ENCODE peak calls at places on chromosome 20, in nine cellular contexts. E is astrocyte of the cerebellum; W is upper lobe of right lung; C is activated CD8-positive, alpha-beta T cell treated with anti-CD3 and anti-CD28 coated beads for 36 hours; A is Calu3; P is mammary epithelial cell; B is fibroblast of mammary gland; F is esophagus muscularis mucosa; Q is heart left ventricle. Y is an unnamed sample.

GRCh38 chr20:1225729-1226313 is at the start of gene RAD21L1:
- DNase-seq in E (peak), W (peak), C (peak), A (peak), P (peak), B (peak), F (peak), Q (peak), Y (peak)

GRCh38 chr20:32580608-32580969 is 4.5 kb downstream of the NOL4L start:
- DNase-seq in E (no peak), W (no peak), C (no peak), A (no peak), P (no peak), B (no peak), F (no peak), Q (no peak), Y (no peak)

GRCh38 chr20:38870733-38871559 is 55.3 kb upstream of the FAM83D start:
- DNase-seq in E (no peak), W (no peak), C (peak), A (peak), P (peak), B (peak), F (no peak), Q (peak), Y (peak)

GRCh38 chr20:12847862-12848261 is 160.9 kb upstream of the SPTLC3 start:
- DNase-seq in E (peak), W (no peak), C (no peak), A (no peak), P (peak), B (peak), F (no peak), Q (no peak), Y (no peak)

GRCh38 chr20:13285408-13285807 is 64.3 kb downstream of the ISM1 start:
- DNase-seq in E (no peak), W (no peak), C (no peak), A (no peak), P (no peak), B (no peak), F (no peak), Q (no peak), Y (no peak)

GRCh38 chr20:56710577-56711465 is 81.7 kb downstream of the TFAP2C start:
- DNase-seq in E (peak), W (no peak), C (no peak), A (no peak), P (peak), B (peak), F (no peak), Q (no peak), Y (peak)

GRCh38 chr20:49589747-49590146 is 21.8 kb upstream of the PTGIS start:
- DNase-seq in E (no peak), W (no peak), C (no peak), A (no peak), P (no peak), B (no peak), F (no peak), Q (no peak), Y (no peak)

GRCh38 chr20:10171864-10172751 is 46.5 kb upstream of the SNAP25 start:
- DNase-seq in E (no peak), W (peak), C (peak), A (peak), P (peak), B (peak), F (no peak), Q (peak), Y (no peak)

GRCh38 chr20:63911171-63911570 is 16.2 kb downstream of the DNAJC5 start:
- DNase-seq in E (no peak), W (no peak), C (no peak), A (peak), P (peak), B (peak), F (no peak), Q (no peak), Y (no peak)

GRCh38 chr20:37630161-37630560 is 63.7 kb upstream of the CTNNBL1 start:
- DNase-seq in E (no peak), W (no peak), C (no peak), A (no peak), P (no peak), B (no peak), F (no peak), Q (no peak), Y (no peak)

GRCh38 chr20:739736-740135 is 28.6 kb downstream of the SLC52A3 start:
- DNase-seq in E (no peak), W (no peak), C (no peak), A (no peak), P (no peak), B (no peak), F (no peak), Q (no peak), Y (no peak)

GRCh38 chr20:1122388-1123315 is 4.2 kb downstream of the PSMF1 start:
- DNase-seq in E (peak), W (peak), C (no peak), A (peak), P (no peak), B (peak), F (no peak), Q (peak), Y (peak)

GRCh38 chr20:32204485-32205115 is 2.9 kb downstream of the PLAGL2 start:
- DNase-seq in E (no peak), W (no peak), C (no peak), A (no peak), P (no peak), B (no peak), F (no peak), Q (no peak), Y (no peak)

GRCh38 chr20:50416930-50417329 is 93.3 kb upstream of the PTPN1 start:
- DNase-seq in E (no peak), W (no peak), C (no peak), A (no peak), P (no peak), B (no peak), F (no peak), Q (no peak), Y (no peak)

GRCh38 chr20:309306-309840 is 12.0 kb downstream of the ZCCHC3 start:
- DNase-seq in E (no peak), W (no peak), C (no peak), A (no peak), P (no peak), B (peak), F (no peak), Q (no peak), Y (no peak)

GRCh38 chr20:48797850-48798747 is 29.7 kb downstream of the PREX1 start:
- DNase-seq in E (no peak), W (peak), C (no peak), A (no peak), P (no peak), B (no peak), F (no peak), Q (no peak), Y (no peak)

GRCh38 chr20:14829897-14830296 is 492.5 kb upstream of the FLRT3 start:
- DNase-seq in E (no peak), W (no peak), C (no peak), A (no peak), P (no peak), B (no peak), F (no peak), Q (no peak), Y (no peak)

GRCh38 chr20:32476684-32477593 is 108.2 kb downstream of the NOL4L start:
- DNase-seq in E (no peak), W (peak), C (no peak), A (no peak), P (no peak), B (no peak), F (no peak), Q (peak), Y (no peak)

GRCh38 chr20:48012401-48012974 is 227.2 kb upstream of the SULF2 start:
- DNase-seq in E (no peak), W (no peak), C (no peak), A (peak), P (peak), B (peak), F (no peak), Q (no peak), Y (no peak)

GRCh38 chr20:59232618-59233017 is 67.8 kb upstream of the EDN3 start:
- DNase-seq in E (no peak), W (no peak), C (no peak), A (no peak), P (peak), B (peak), F (no peak), Q (no peak), Y (peak)

GRCh38 chr20:6746901-6747609 is 20.4 kb upstream of the BMP2 start:
- DNase-seq in E (no peak), W (no peak), C (no peak), A (no peak), P (peak), B (peak), F (no peak), Q (no peak), Y (no peak)

GRCh38 chr20:45017281-45017680 is 51.0 kb downstream of the STK4 start:
- DNase-seq in E (no peak), W (no peak), C (no peak), A (no peak), P (no peak), B (no peak), F (no peak), Q (no peak), Y (no peak)

GRCh38 chr20:14959506-14960493 is 622.4 kb upstream of the FLRT3 start:
- DNase-seq in E (no peak), W (no peak), C (no peak), A (no peak), P (peak), B (peak), F (no peak), Q (no peak), Y (no peak)

GRCh38 chr20:44731657-44732056 is 14.0 kb upstream of the KCNK15 start:
- DNase-seq in E (no peak), W (no peak), C (no peak), A (no peak), P (no peak), B (no peak), F (no peak), Q (peak), Y (no peak)

GRCh38 chr20:8082025-8082424 is 50.0 kb upstream of the PLCB1 start:
- DNase-seq in E (no peak), W (no peak), C (no peak), A (no peak), P (no peak), B (peak), F (no peak), Q (no peak), Y (peak)

GRCh38 chr20:11676618-11677289 is 240.9 kb upstream of the BTBD3 start:
- DNase-seq in E (peak), W (no peak), C (peak), A (peak), P (peak), B (peak), F (no peak), Q (peak), Y (peak)

GRCh38 chr20:59812286-59813125 is 120.9 kb downstream of the SYCP2 start:
- DNase-seq in E (no peak), W (no peak), C (no peak), A (no peak), P (no peak), B (no peak), F (peak), Q (no peak), Y (no peak)

GRCh38 chr20:12435254-12435653 is 517.6 kb downstream of the BTBD3 start:
- DNase-seq in E (no peak), W (no peak), C (no peak), A (no peak), P (no peak), B (no peak), F (no peak), Q (no peak), Y (no peak)

GRCh38 chr20:1242530-1242929 is 16.7 kb downstream of the RAD21L1 start:
- DNase-seq in E (peak), W (no peak), C (no peak), A (no peak), P (peak), B (peak), F (no peak), Q (no peak), Y (peak)

DNA sequence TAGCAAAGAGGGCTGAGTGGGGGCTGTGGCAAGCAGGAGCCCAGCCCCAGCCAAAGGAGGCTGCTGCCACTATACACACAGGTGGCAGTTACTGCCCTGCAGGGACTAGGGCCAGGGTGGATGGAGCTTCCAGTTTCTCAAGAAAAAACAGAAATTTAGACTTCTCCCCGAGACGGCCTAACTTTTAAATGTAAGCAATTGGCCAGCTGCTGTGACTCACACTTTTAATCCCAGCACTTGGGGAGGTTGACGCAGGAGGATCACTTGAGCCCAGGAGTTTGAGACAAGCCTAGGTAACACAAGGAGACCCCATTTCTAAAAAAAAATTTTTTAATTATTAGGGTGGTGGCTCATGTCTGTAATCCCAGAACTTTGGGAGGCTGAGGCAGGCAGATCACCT is 98.2 kb upstream of the NFATC2 start:
- DNase-seq in E (no peak), W (no peak), C (no peak), A (no peak), P (no peak), B (no peak), F (no peak), Q (no peak), Y (no peak)
- TF ChIP-seq CTCF in E (no peak), W (no peak), C (no peak), A (no peak), P (no peak), B (no peak), F (no peak), Q (no peak), Y (no peak)

GRCh38 chr20:25032478-25033183 is 25.3 kb downstream of the ACSS1 start:
- DNase-seq in E (no peak), W (no peak), C (no peak), A (peak), P (peak), B (no peak), F (no peak), Q (peak), Y (no peak)
- TF ChIP-seq CTCF in E (no peak), W (no peak), C (no peak), A (no peak), P (no peak), B (no peak), F (no peak), Q (peak), Y (no peak)

GRCh38 chr20:62400541-62400940 is 6.5 kb downstream of the CABLES2 start:
- DNase-seq in E (no peak), W (no peak), C (no peak), A (no peak), P (no peak), B (no peak), F (no peak), Q (no peak), Y (no peak)

GRCh38 chr20:62403331-62403730 is 3.8 kb downstream of the CABLES2 start:
- DNase-seq in E (no peak), W (no peak), C (no peak), A (no peak), P (no peak), B (no peak), F (no peak), Q (no peak), Y (no peak)

GRCh38 chr20:62402456-62402855 is 4.6 kb downstream of the CABLES2 start:
- DNase-seq in E (no peak), W (no peak), C (no peak), A (no peak), P (no peak), B (no peak), F (no peak), Q (no peak), Y (no peak)

GRCh38 chr20:62400021-62400420 is 7.1 kb downstream of the CABLES2 start:
- DNase-seq in E (no peak), W (no peak), C (no peak), A (no peak), P (no peak), B (no peak), F (no peak), Q (no peak), Y (no peak)

GRCh38 chr20:62401331-62401779 is 5.7 kb downstream of the CABLES2 start:
- DNase-seq in E (no peak), W (no peak), C (no peak), A (no peak), P (no peak), B (no peak), F (no peak), Q (no peak), Y (no peak)
- TF ChIP-seq CTCF in E (no peak), W (no peak), C (no peak), A (no peak), P (peak), B (peak), F (no peak), Q (no peak), Y (no peak)

GRCh38 chr20:35002426-35003210 is 47.0 kb downstream of the MYH7B start:
- DNase-seq in E (no peak), W (no peak), C (no peak), A (no peak), P (no peak), B (no peak), F (no peak), Q (peak), Y (no peak)

GRCh38 chr20:35000922-35001595 is 45.4 kb downstream of the MYH7B start:
- DNase-seq in E (no peak), W (no peak), C (no peak), A (no peak), P (no peak), B (no peak), F (no peak), Q (peak), Y (no peak)

GRCh38 chr20:35003211-35004031 is 47.8 kb downstream of the MYH7B start:
- DNase-seq in E (no peak), W (peak), C (no peak), A (no peak), P (no peak), B (no peak), F (no peak), Q (peak), Y (no peak)

GRCh38 chr20:35000311-35000921 is 44.7 kb downstream of the MYH7B start:
- DNase-seq in E (no peak), W (no peak), C (no peak), A (no peak), P (no peak), B (no peak), F (no peak), Q (peak), Y (no peak)

GRCh38 chr20:35001596-35002362 is 46.1 kb downstream of the MYH7B start:
- DNase-seq in E (no peak), W (no peak), C (peak), A (no peak), P (no peak), B (no peak), F (no peak), Q (peak), Y (no peak)
- TF ChIP-seq CTCF in E (peak), W (peak), C (no peak), A (no peak), P (peak), B (peak), F (no peak), Q (peak), Y (peak)

GRCh38 chr20:40797425-40797824 is 108.4 kb upstream of the MAFB start:
- DNase-seq in E (peak), W (no peak), C (no peak), A (peak), P (peak), B (peak), F (no peak), Q (no peak), Y (peak)
- TF ChIP-seq CTCF in E (peak), W (no peak), C (no peak), A (peak), P (peak), B (peak), F (peak), Q (peak), Y (peak)

GRCh38 chr20:19808498-19808897 is 50.4 kb downstream of the RIN2 start:
- DNase-seq in E (no peak), W (no peak), C (no peak), A (no peak), P (no peak), B (no peak), F (no peak), Q (no peak), Y (no peak)
- TF ChIP-seq CTCF in E (no peak), W (no peak), C (no peak), A (no peak), P (no peak), B (no peak), F (no peak), Q (no peak), Y (no peak)

GRCh38 chr20:23362392-23363256 is 642 bp downstream of the GZF1 start:
- DNase-seq in E (no peak), W (peak), C (peak), A (no peak), P (peak), B (no peak), F (no peak), Q (peak), Y (peak)
- TF ChIP-seq CTCF in E (no peak), W (no peak), C (no peak), A (no peak), P (peak), B (no peak), F (peak), Q (no peak), Y (no peak)

DNA sequence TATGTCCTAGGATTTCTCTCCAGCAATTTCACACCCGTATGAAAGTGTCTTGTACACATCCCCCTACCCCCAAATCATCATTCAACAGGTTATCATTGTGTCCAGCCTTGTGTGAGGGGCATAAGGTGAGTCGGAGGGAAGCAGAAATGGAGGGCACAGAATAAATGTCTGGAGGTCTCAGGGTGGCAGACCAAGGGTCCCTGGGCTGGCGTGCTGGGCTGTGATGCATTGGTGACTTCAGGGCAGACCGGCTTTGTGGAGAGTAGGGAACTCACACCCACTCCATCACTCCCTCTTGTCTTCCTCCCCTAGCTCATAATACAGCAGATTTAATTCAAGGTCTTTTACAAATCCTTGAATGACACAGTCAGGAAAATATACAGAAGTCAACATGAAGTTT is 191.7 kb upstream of the PMEPA1 start:
- DNase-seq in E (no peak), W (no peak), C (no peak), A (no peak), P (no peak), B (no peak), F (no peak), Q (no peak), Y (no peak)
- TF ChIP-seq CTCF in E (no peak), W (no peak), C (no peak), A (no peak), P (no peak), B (no peak), F (no peak), Q (no peak), Y (no peak)

GRCh38 chr20:23420943-23421925 is at the start of gene NAPB:
- DNase-seq in E (peak), W (peak), C (peak), A (peak), P (peak), B (peak), F (peak), Q (peak), Y (peak)
- TF ChIP-seq CTCF in E (peak), W (peak), C (peak), A (no peak), P (peak), B (no peak), F (peak), Q (peak), Y (peak)